ENCODE peak calls at places on chromosome 3, in seven cellular contexts. M, A, O, V, H, K and B are unnamed samples.

GRCh38 chr3:46619845-46620778 is 7.8 kb downstream of the FAM240A start:
- DNase-seq in M (no peak), O (no peak), A (no peak), K (no peak), V (no peak), H (no peak), B (no peak)

GRCh38 chr3:52230889-52231499 is 5.5 kb upstream of the TLR9 start:
- DNase-seq in K (no peak), O (no peak), V (no peak), H (no peak), M (no peak), A (no peak), B (no peak)

GRCh38 chr3:184549793-184550585 is 11.6 kb upstream of the EPHB3 start:
- DNase-seq in O (no peak), H (no peak), M (no peak), V (no peak), K (peak; percentile 60), A (no peak), B (no peak)

GRCh38 chr3:102354818-102355515 is 79.8 kb upstream of the ZPLD1 start:
- DNase-seq in M (no peak), K (no peak), V (no peak), A (no peak), O (no peak), H (no peak), B (no peak)

GRCh38 chr3:132730891-132731580 is 8.8 kb upstream of the NPHP3 start:
- DNase-seq in O (no peak), M (no peak), A (peak; percentile 15), H (no peak), K (no peak), V (no peak), B (no peak)

GRCh38 chr3:112642912-112643506 is 2.1 kb upstream of the CCDC80 start:
- DNase-seq in K (peak; percentile 93), M (peak; percentile 83), V (peak; percentile 72), A (peak; percentile 83), H (peak; percentile 64), O (peak; percentile 70), B (peak; percentile 64)

GRCh38 chr3:113097821-113098516 is 107.2 kb downstream of the GTPBP8 start:
- DNase-seq in A (no peak), O (no peak), M (no peak), K (no peak), V (no peak), H (no peak), B (no peak)

GRCh38 chr3:4738737-4739274 is 240.4 kb upstream of the BHLHE40 start:
- DNase-seq in A (no peak), M (no peak), V (no peak), O (no peak), H (no peak), K (no peak), B (no peak)

GRCh38 chr3:107963581-107963980 is 127.2 kb downstream of the CD47 start:
- DNase-seq in A (no peak), V (no peak), O (no peak), M (no peak), H (no peak), K (no peak), B (no peak)

GRCh38 chr3:16658933-16659793 is 53.9 kb upstream of the DAZL start:
- DNase-seq in O (no peak), V (no peak), H (no peak), A (no peak), M (no peak), K (no peak), B (no peak)

GRCh38 chr3:127753898-127754410 is 68.4 kb downstream of the MGLL start:
- DNase-seq in M (no peak), V (no peak), A (peak; percentile 42), H (no peak), O (no peak), K (peak; percentile 76), B (no peak)

GRCh38 chr3:146899171-146899570 is 294.0 kb upstream of the PLSCR5 start:
- DNase-seq in V (peak; percentile 57), A (no peak), H (no peak), O (no peak), M (no peak), K (no peak), B (no peak)

GRCh38 chr3:167382127-167382526 is 2.0 kb upstream of the ZBBX start:
- DNase-seq in H (no peak), A (no peak), K (no peak), M (no peak), V (no peak), O (no peak), B (no peak)

GRCh38 chr3:195129644-195130492 is 141.1 kb downstream of the XXYLT1 start:
- DNase-seq in A (peak; percentile 80), O (no peak), M (no peak), K (no peak), V (no peak), H (no peak), B (no peak)

GRCh38 chr3:9398715-9399708 is 1.6 kb downstream of the SETD5 start:
- DNase-seq in O (no peak), M (no peak), V (no peak), A (peak; percentile 48), H (no peak), K (no peak), B (no peak)

GRCh38 chr3:116038968-116039950 is 406.0 kb downstream of the LSAMP start:
- DNase-seq in K (no peak), H (no peak), M (no peak), O (no peak), A (no peak), V (no peak), B (no peak)

GRCh38 chr3:49253512-49253911 is 23.5 kb downstream of the C3orf62 start:
- DNase-seq in K (no peak), H (no peak), O (no peak), V (no peak), M (no peak), A (no peak), B (no peak)

GRCh38 chr3:127035672-127036071 is 52.8 kb downstream of the PLXNA1 start:
- DNase-seq in H (no peak), V (peak; percentile 8), K (peak; percentile 96), A (no peak), O (no peak), M (no peak), B (no peak)

GRCh38 chr3:14536837-14537589 is 3.1 kb downstream of the GRIP2 start:
- DNase-seq in V (no peak), O (no peak), H (no peak), K (no peak), M (no peak), A (no peak), B (no peak)

GRCh38 chr3:32334675-32335074 is 57.0 kb upstream of the CMTM7 start:
- DNase-seq in A (peak; percentile 43), M (no peak), V (no peak), H (peak; percentile 18), O (no peak), K (no peak), B (peak; percentile 13)

GRCh38 chr3:39809181-39809994 is at the start of gene MYRIP:
- DNase-seq in H (no peak), A (peak; percentile 83), M (peak; percentile 72), K (peak; percentile 77), O (no peak), V (peak; percentile 22), B (no peak)

GRCh38 chr3:175885196-175885766 is 1026.1 kb downstream of the NAALADL2 start:
- DNase-seq in V (no peak), M (no peak), A (no peak), H (no peak), K (no peak), O (no peak), B (no peak)